ENCODE peak calls at places on chromosomes 1 and 21, in eight cellular contexts. Z is K562, C is anterior cingulate cortex, U is NCI-H1417, F is cardiac septum, E is NCI-H146, R is amniotic stem cell, B is astrocyte of the hippocampus. P is an unnamed sample.

GRCh38 chr1:219350172-219350571 is 176.5 kb downstream of the LYPLAL1 start:
- DNase-seq in Z (no peak), C (no peak), U (no peak), F (no peak), E (no peak), R (no peak), B (no peak), P (no peak)

GRCh38 chr1:204177133-204177532 is 11.0 kb upstream of the REN start:
- DNase-seq in Z (peak; percentile 82), C (no peak), U (no peak), F (no peak), E (no peak), R (no peak), B (no peak), P (no peak)

GRCh38 chr1:175075572-175076568 is 8.2 kb downstream of the TNN start:
- DNase-seq in Z (peak; percentile 9), C (no peak), U (no peak), F (no peak), E (no peak), R (no peak), B (peak; percentile 40), P (no peak)

GRCh38 chr21:31941694-31942093 is 68.9 kb downstream of the HUNK start:
- DNase-seq in Z (no peak), C (no peak), U (no peak), F (no peak), E (no peak), R (no peak), B (no peak), P (no peak)

GRCh38 chr1:208907785-208908184 is 663.6 kb upstream of the PLXNA2 start:
- DNase-seq in Z (no peak), C (no peak), U (no peak), F (no peak), E (no peak), R (no peak), B (no peak), P (peak; percentile 37)

GRCh38 chr1:116067564-116067887 is 43.7 kb upstream of the MAB21L3 start:
- DNase-seq in Z (no peak), C (no peak), U (no peak), F (no peak), E (no peak), R (peak; percentile 72), B (peak; percentile 21), P (no peak)

GRCh38 chr1:11064942-11065341 is 5.1 kb upstream of the SRM start:
- DNase-seq in Z (no peak), C (no peak), U (no peak), F (no peak), E (no peak), R (no peak), B (no peak), P (no peak)

GRCh38 chr1:17212487-17213121 is 7.7 kb downstream of the PADI1 start:
- DNase-seq in Z (no peak), C (no peak), U (no peak), F (no peak), E (no peak), R (peak; percentile 36), B (peak; percentile 86), P (peak; percentile 63)

GRCh38 chr1:19725606-19726005 is 60.9 kb downstream of the HTR6 start:
- DNase-seq in Z (no peak), C (no peak), U (no peak), F (no peak), E (no peak), R (no peak), B (peak; percentile 56), P (no peak)